ENCODE peak calls at places on chromosomes 11 and 22, in nine cellular contexts. E is vagina; R is amniotic stem cell; F is neural progenitor cell; S is stimulated activated CD4-positive, alpha-beta T cell treated with anti-CD3 and anti-CD28 coated beads, Interleukin-4, amount 100 ng/mL, for 48 hours; B is AG20443; O is BE2C; A is activated naive CD4-positive, alpha-beta T cell treated with anti-CD3 and anti-CD28 coated beads for 36 hours; W is brain microvascular endothelial cell. Q is an unnamed sample.

GRCh38 chr11:66369073-66369894 is 2.3 kb downstream of the SLC29A2 start:
- DNase-seq in E (no peak), R (no peak), F (no peak), S (no peak), B (no peak), O (no peak), A (no peak), W (no peak), Q (no peak)

GRCh38 chr11:63573881-63574855 is 11.0 kb upstream of the PLAAT2 start:
- DNase-seq in E (no peak), R (no peak), F (no peak), S (no peak), B (peak; percentile 64), O (no peak), A (peak; percentile 56), W (peak; percentile 87), Q (peak; percentile 84)

GRCh38 chr11:123202155-123202714 is 7.2 kb upstream of the CLMP start:
- DNase-seq in E (no peak), R (no peak), F (peak; percentile 52), S (no peak), B (no peak), O (no peak), A (no peak), W (peak; percentile 40), Q (no peak)

GRCh38 chr22:45511847-45512261 is 9.2 kb downstream of the FBLN1 start:
- DNase-seq in E (peak; percentile 96), R (peak; percentile 81), F (no peak), S (no peak), B (peak; percentile 90), O (no peak), A (no peak), W (peak; percentile 70), Q (no peak)

GRCh38 chr11:57761301-57762234 is at the start of gene CTNND1:
- DNase-seq in E (peak; percentile 96), R (peak; percentile 95), F (peak; percentile 93), S (no peak), B (peak; percentile 96), O (peak; percentile 79), A (peak; percentile 33), W (peak; percentile 96), Q (no peak)

GRCh38 chr22:41922336-41922735 is 4.3 kb downstream of the TNFRSF13C start:
- DNase-seq in E (no peak), R (no peak), F (no peak), S (no peak), B (no peak), O (no peak), A (no peak), W (no peak), Q (no peak)

GRCh38 chr22:30459206-30460052 is 12.4 kb downstream of the SEC14L3 start:
- DNase-seq in E (no peak), R (no peak), F (peak; percentile 75), S (no peak), B (peak; percentile 32), O (no peak), A (peak; percentile 39), W (no peak), Q (peak; percentile 61)

GRCh38 chr11:61885166-61885778 is 6.1 kb downstream of the FADS3 start:
- DNase-seq in E (no peak), R (no peak), F (peak; percentile 23), S (no peak), B (no peak), O (no peak), A (no peak), W (no peak), Q (no peak)

Q was measured in RPMI8226.